ENCODE peak calls at places on chromosome 20, in six cellular contexts. C, E, K, I, R and A are unnamed samples.

GRCh38 chr20:50517817-50518154 is 7.6 kb downstream of the PTPN1 start:
- DNase-seq in E (no peak), R (no peak), K (no peak), C (no peak), I (no peak), A (peak)

GRCh38 chr20:41654884-41655283 is 36.7 kb upstream of the CHD6 start:
- DNase-seq in R (no peak), E (no peak), I (no peak), K (no peak), C (no peak), A (no peak)

GRCh38 chr20:7195704-7196103 is 428.2 kb downstream of the BMP2 start:
- DNase-seq in R (no peak), K (no peak), E (no peak), I (no peak), C (no peak), A (no peak)

GRCh38 chr20:14866841-14867514 is 529.6 kb upstream of the FLRT3 start:
- DNase-seq in C (no peak), I (no peak), E (no peak), R (no peak), K (no peak), A (no peak)

GRCh38 chr20:56733967-56734366 is 104.9 kb downstream of the TFAP2C start:
- DNase-seq in R (no peak), I (no peak), E (no peak), K (no peak), C (no peak), A (no peak)

GRCh38 chr20:37336369-37337207 is 9.4 kb upstream of the SRC start:
- DNase-seq in R (peak), C (peak), E (no peak), I (no peak), K (peak), A (no peak)

GRCh38 chr20:35582741-35583404 is 32.8 kb upstream of the SPAG4 start:
- DNase-seq in K (no peak), I (no peak), R (no peak), E (no peak), C (no peak), A (no peak)

GRCh38 chr20:46348231-46348803 is 40.0 kb upstream of the CDH22 start:
- DNase-seq in E (peak), K (no peak), I (no peak), R (no peak), C (no peak), A (no peak)

GRCh38 chr20:25499855-25500434 is 85.4 kb downstream of the NINL start:
- DNase-seq in I (no peak), C (no peak), K (no peak), R (no peak), E (no peak), A (no peak)

GRCh38 chr20:13396036-13396435 is 175.0 kb downstream of the ISM1 start:
- DNase-seq in C (no peak), E (no peak), K (no peak), R (no peak), I (no peak), A (no peak)

GRCh38 chr20:45229264-45230056 is 8.3 kb downstream of the SEMG2 start:
- DNase-seq in I (no peak), K (peak), R (peak), E (no peak), C (no peak), A (peak)

GRCh38 chr20:46388201-46388836 is 18.1 kb downstream of the ELMO2 start:
- DNase-seq in I (no peak), E (no peak), K (no peak), C (no peak), R (no peak), A (no peak)

GRCh38 chr20:45935416-45936046 is 1.0 kb downstream of the PCIF1 start:
- DNase-seq in C (no peak), E (no peak), R (no peak), I (no peak), K (no peak), A (no peak)

DNA sequence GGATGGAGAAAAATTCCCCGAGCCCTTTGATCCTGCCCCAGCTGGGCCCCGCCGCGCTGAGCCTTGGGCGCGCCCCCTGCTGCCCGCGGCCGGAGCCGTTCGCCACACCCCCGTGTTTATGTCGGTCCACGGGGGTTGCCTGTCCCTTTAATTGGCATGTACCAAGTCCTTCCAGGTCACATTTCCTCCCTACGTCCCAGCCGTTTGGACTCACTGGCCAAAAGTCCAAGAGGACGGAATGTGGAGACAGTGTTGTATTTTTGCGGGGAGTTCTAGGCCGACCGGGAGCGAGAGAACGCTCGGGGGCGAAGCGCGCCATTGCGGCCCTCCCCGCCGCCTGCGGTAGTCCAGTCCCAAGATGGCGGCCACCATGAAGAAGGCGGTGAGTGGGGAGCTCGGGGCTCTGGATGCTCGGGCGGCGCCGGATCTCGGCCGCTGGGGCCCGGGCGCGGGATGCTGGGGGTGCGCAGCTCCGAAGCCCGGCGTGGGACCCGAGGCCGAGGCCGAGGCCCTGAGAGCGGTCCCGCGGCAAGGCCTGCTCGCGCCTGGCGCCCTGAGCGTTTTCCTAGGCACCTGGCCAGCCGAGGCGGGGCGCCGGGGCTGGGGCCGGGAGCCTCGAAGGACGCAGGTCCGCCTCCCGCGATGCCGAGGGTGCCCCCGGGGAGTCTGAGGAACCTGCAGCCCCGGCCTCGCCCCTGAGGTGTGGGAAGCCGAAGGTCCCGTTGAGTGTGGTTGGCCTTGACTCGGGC is at the start of gene PFDN4:
- DNase-seq in K (peak), R (peak), E (peak), C (peak), I (peak), A (peak)
- TF ChIP-seq POLR2A in K (peak), R (no peak), E (peak), C (peak), I (peak), A (peak)

DNA sequence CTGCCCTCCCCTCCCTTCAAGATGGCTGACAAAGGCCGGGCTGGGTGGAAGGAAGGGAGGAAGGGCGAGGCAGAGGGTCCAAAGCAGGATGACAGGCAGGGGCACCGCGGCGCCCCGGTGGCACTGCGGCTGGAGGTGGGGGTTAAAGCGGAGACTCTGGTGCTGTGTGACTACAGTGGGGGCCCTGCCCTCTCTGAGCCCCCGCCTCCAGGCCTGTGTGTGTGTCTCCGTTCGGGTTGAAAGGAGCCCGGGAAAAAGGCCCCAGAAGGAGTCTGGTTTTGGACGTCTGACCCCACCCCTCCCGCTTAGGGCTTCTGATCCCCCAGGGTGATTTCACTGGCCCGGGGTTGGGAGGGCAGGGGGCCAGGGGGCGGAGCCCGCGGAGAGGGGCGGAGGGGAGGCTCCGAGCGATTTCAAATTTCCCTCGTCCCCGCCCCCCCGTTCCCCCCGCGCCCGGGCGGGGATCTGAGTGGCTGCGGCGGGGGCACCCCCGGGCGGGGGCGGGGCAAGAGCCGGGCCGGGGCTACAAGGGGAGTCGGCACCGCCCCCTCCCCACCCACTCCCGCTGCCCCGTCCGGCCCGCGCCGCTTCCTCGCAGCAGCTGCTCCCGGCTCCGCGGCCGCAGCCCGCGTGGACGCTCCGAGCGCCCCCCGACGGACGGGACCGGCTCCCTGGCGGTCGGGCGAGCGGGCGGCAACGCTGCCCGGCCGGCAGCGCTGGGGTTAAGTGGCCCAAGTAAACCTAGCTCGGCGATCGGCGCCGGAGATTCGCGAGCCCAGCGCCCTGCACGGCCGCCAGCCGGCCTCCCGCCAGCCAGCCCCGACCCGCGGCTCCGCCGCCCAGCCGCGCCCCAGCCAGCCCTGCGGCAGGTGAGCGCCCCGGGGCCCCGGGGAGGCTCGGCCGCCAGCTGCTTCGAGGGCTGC is at the start of gene DNMT3B:
- DNase-seq in E (peak), R (peak), C (peak), I (peak), K (peak), A (peak)
- TF ChIP-seq POLR2A in E (no peak), R (no peak), C (peak), I (peak), K (no peak), A (peak)

DNA sequence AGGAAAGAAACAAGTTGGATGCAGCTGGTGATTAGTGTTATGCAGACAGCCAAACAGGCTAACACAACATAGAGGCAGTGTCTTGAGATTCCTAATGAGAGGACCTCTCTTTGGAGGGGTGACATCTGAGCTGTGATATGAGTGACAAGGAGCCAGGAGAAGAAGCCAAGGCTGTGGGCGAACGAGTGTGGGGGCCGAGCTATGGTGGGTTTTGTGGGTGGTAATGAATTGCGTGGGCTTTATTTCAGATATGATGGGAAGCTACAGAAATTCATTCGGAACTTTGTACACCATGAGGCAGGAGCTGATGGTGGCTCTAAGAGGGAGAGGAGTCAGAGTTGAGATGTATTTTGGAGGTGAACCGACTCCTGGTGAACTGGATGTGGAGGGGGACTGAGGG is 250.8 kb upstream of the RNF24 start:
- DNase-seq in C (no peak), E (no peak), K (no peak), R (no peak), I (no peak), A (no peak)
- TF ChIP-seq POLR2A in C (no peak), E (no peak), K (no peak), R (no peak), I (no peak), A (no peak)

GRCh38 chr20:32205502-32206382 is 1.8 kb downstream of the PLAGL2 start:
- DNase-seq in C (no peak), R (no peak), E (no peak), I (no peak), K (no peak), A (peak)
- TF ChIP-seq POLR2A in C (no peak), R (no peak), E (no peak), I (no peak), K (no peak), A (no peak)

DNA sequence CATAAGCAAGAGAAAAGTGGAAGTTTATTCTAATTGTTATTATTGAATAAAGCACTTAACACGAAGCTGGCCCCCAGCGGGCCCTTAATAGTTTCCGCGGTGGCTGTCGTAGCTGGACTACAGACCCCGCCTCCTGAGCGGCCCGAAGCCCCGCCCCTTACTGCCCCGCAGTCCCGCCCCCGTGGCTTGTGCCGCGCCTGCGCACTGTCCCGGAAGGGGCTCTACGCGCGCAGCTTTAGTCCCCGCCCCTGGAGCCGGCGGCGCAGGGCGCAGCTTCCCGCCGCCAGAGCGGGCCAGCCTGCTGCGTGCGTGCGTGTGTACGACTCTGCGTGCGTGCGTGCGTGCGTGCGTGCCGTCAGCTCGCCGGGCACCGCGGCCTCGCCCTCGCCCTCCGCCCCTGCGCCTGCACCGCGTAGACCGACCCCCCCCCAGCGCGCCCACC is at the start of gene VAPB:
- DNase-seq in C (peak), E (peak), K (peak), R (peak), I (peak), A (peak)
- TF ChIP-seq POLR2A in C (peak), E (peak), K (peak), R (peak), I (peak), A (no peak)

DNA sequence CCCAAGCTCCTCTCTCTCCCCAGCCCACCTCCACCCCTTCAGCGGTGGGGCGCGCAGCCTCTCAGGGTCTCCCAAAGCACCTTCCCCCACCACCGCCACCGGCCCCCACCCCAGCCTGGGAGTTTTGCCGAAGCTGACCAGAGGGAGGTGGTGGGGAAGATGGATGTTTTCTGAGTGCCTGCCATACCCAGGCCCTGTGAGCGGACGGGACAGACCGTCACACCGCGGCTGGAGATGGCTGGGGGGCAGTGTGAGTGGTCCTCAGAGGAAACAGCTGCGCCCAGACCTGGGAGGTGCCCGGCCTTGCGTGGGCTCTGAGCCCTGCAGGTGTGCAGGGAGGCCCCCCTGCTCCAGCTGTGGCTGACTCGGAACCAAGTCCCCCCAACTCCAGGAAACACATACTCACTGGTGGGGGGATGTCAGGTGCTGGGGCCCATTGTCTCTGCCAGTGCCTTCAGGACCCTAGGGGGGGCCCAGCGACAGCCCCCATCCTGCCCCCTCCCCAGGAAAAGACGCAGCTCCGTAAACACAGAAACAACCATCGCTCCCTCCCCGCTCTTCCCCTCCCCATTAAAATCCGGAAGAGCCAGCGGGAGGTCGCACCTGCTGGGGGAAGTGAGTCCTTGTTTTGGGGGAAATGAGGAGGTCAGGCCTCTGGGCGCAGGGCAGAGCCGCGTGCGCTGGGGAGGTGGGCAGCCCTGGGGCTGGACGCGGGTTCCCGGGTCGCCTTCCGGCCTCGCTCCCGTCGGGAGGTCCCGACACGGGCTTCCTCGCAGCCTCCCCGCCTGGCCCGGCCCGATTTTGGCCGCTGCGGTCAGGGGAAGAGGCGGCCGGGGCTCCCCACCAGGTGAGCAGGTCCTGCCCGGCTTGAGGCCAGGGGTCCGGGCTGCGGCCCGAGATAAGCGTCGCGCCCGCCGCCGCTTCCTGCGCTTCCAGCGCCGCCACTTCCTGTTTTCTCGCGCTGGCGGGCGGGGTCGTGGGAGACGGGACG is 6.1 kb downstream of the C20orf204 start:
- DNase-seq in K (no peak), E (no peak), R (no peak), I (no peak), C (no peak), A (no peak)
- TF ChIP-seq POLR2A in K (no peak), E (no peak), R (no peak), I (no peak), C (no peak), A (no peak)

DNA sequence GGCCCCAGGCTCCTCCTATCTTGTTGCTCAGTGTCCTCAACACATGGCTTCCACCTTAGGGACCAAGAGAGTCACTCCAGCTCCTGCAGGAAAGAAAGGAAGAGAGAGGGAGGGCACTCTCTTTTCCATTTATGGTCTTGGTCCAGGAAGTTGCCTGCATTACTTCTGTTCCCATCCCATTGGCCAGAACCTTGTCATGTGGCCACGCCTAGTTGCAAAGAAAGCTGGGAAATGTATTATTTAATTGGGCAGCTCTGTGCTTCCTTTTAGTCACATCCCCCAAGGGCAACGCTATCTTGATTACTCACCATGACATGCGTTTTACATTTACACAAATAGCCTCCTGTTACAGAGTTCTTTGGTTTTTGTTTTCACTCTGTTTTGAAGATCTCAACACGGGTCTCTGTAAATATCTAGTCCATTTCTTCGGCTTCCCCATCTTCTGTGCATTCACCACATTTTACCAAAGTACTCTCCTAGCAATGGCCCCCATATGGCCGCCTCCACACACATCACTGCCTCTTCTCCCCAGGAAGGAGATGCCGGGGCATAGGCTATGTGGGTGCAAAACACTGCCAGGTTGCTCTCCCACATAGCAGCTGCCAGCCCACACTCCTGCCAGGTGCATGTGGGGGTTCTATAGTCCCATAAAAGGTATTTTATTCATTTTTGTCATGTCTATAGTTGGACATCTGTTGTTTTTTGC is 35.7 kb upstream of the ZMYND8 start:
- DNase-seq in E (no peak), K (peak), C (no peak), R (no peak), I (no peak), A (peak)
- TF ChIP-seq POLR2A in E (no peak), K (no peak), C (no peak), R (no peak), I (no peak), A (no peak)